ENCODE peak calls at places on chromosomes 5 and 9, in six cellular contexts. V is NCI-H1092; G is sciatic nerve; J is hippocampal formation; P is activated CD4-positive, alpha-beta T cell treated with anti-CD3 and anti-CD28 coated beads, Interleukin-2, amount 50 U/mL, for 1 hour; Y is substantia nigra. K is an unnamed sample.

GRCh38 chr5:157540124-157540523 is 35.5 kb downstream of the ADAM19 start:
- DNase-seq in J (no peak), Y (no peak), V (no peak), G (no peak), P (no peak), K (no peak)

GRCh38 chr9:35871514-35871913 is 1.3 kb upstream of the OR13J1 start:
- DNase-seq in V (no peak), P (no peak), G (no peak), J (no peak), Y (no peak), K (no peak)

GRCh38 chr5:61449756-61450155 is 117.7 kb downstream of the ZSWIM6 start:
- DNase-seq in Y (no peak), J (no peak), V (no peak), P (no peak), G (no peak), K (no peak)

GRCh38 chr9:98536542-98537173 is 172.1 kb downstream of the GABBR2 start:
- DNase-seq in Y (no peak), J (no peak), V (peak; percentile 42), P (no peak), G (no peak), K (no peak)

GRCh38 chr5:56479126-56479525 is 246.0 kb upstream of the ANKRD55 start:
- DNase-seq in V (no peak), Y (no peak), G (no peak), P (no peak), J (no peak), K (no peak)

GRCh38 chr5:167785106-167785505 is 506.3 kb upstream of the WWC1 start:
- DNase-seq in G (no peak), V (no peak), J (peak; percentile 10), P (no peak), Y (no peak), K (no peak)

GRCh38 chr9:5502553-5502952 is 7.8 kb upstream of the PDCD1LG2 start:
- DNase-seq in P (no peak), Y (no peak), V (no peak), G (no peak), J (no peak), K (peak; percentile 69)

GRCh38 chr5:171707441-171707790 is 78.2 kb upstream of the SMIM23 start:
- DNase-seq in Y (no peak), G (no peak), P (no peak), V (no peak), J (no peak), K (no peak)

GRCh38 chr5:129172561-129172960 is 78.0 kb downstream of the ISOC1 start:
- DNase-seq in P (no peak), J (peak; percentile 30), Y (no peak), G (no peak), V (no peak), K (no peak)

GRCh38 chr5:96809898-96810297 is 2.2 kb upstream of the ERAP1 start:
- DNase-seq in Y (no peak), P (peak; percentile 28), V (no peak), G (no peak), J (no peak), K (no peak)

GRCh38 chr9:25678147-25678666 is at the start of gene TUSC1:
- DNase-seq in G (peak; percentile 89), Y (peak; percentile 87), J (peak; percentile 71), V (peak; percentile 79), P (peak; percentile 2), K (peak; percentile 95)

GRCh38 chr9:120713257-120714087 is 798 bp downstream of the MEGF9 start:
- DNase-seq in Y (no peak), P (peak; percentile 7), V (no peak), G (peak; percentile 76), J (no peak), K (peak; percentile 77)

GRCh38 chr5:56054651-56055050 is 59.9 kb upstream of the IL6ST start:
- DNase-seq in P (no peak), G (no peak), Y (no peak), J (no peak), V (no peak), K (no peak)

GRCh38 chr5:3958389-3958788 is 362.8 kb downstream of the IRX1 start:
- DNase-seq in G (no peak), P (no peak), V (no peak), J (no peak), Y (no peak), K (no peak)

GRCh38 chr9:136197372-136197875 is 7.5 kb downstream of the LHX3 start:
- DNase-seq in J (no peak), V (no peak), Y (no peak), G (no peak), P (no peak), K (no peak)

GRCh38 chr5:28017178-28017577 is 978.8 kb upstream of the CDH9 start:
- DNase-seq in G (no peak), P (no peak), V (no peak), J (no peak), Y (no peak), K (no peak)

GRCh38 chr9:84304166-84304565 is 36.4 kb downstream of the SLC28A3 start:
- DNase-seq in G (no peak), Y (no peak), P (no peak), V (no peak), J (no peak), K (no peak)

GRCh38 chr9:136361757-136362449 is 1.6 kb downstream of the DNLZ start:
- DNase-seq in J (no peak), P (no peak), Y (no peak), V (no peak), G (no peak), K (no peak)

GRCh38 chr5:173315495-173316352 is 12.5 kb downstream of the STC2 start:
- DNase-seq in V (peak; percentile 65), G (no peak), J (no peak), P (no peak), Y (no peak), K (peak; percentile 66)

GRCh38 chr5:117103703-117104102 is 529.1 kb upstream of the SEMA6A start:
- DNase-seq in V (peak; percentile 14), G (no peak), J (no peak), P (no peak), Y (no peak), K (no peak)

GRCh38 chr5:459562-460412 is 16.8 kb downstream of the EXOC3 start:
- DNase-seq in V (no peak), Y (no peak), P (no peak), G (peak; percentile 54), J (no peak), K (no peak)

GRCh38 chr9:76342862-76343261 is 51.4 kb downstream of the RFK start:
- DNase-seq in P (no peak), V (no peak), G (no peak), J (no peak), Y (no peak), K (no peak)

GRCh38 chr9:107782381-107782780 is 292.8 kb upstream of the KLF4 start:
- DNase-seq in G (no peak), Y (no peak), J (no peak), P (no peak), V (no peak), K (no peak)

GRCh38 chr5:55104966-55105701 is 2.7 kb downstream of the GZMA start:
- DNase-seq in Y (no peak), G (no peak), P (no peak), V (no peak), J (no peak), K (no peak)

GRCh38 chr5:154648229-154648628 is 106.9 kb upstream of the LARP1 start:
- DNase-seq in P (no peak), Y (no peak), J (no peak), V (no peak), G (no peak), K (peak; percentile 66)

GRCh38 chr5:14742427-14743010 is 78.0 kb downstream of the OTULIN start:
- DNase-seq in J (no peak), G (no peak), P (no peak), Y (no peak), V (no peak), K (no peak)

GRCh38 chr9:77648458-77649108 is 461 bp upstream of the GNA14 start:
- DNase-seq in J (peak; percentile 29), G (peak; percentile 71), P (no peak), V (peak; percentile 41), Y (no peak), K (peak; percentile 92)

GRCh38 chr9:89542461-89543021 is 44.6 kb upstream of the SEMA4D start:
- DNase-seq in P (no peak), J (peak; percentile 92), G (peak; percentile 15), Y (peak; percentile 32), V (no peak), K (no peak)

GRCh38 chr9:6680797-6681146 is 35.2 kb upstream of the GLDC start:
- DNase-seq in P (peak; percentile 48), Y (no peak), G (peak; percentile 82), V (no peak), J (no peak), K (peak; percentile 86)

GRCh38 chr5:35198096-35198495 is 32.2 kb downstream of the PRLR start:
- DNase-seq in P (no peak), V (peak; percentile 41), J (no peak), G (no peak), Y (no peak), K (peak; percentile 93)

GRCh38 chr9:135886147-135886981 is 21.0 kb downstream of the CAMSAP1 start:
- DNase-seq in Y (no peak), J (peak; percentile 13), G (no peak), V (no peak), P (no peak), K (no peak)

K was measured in right cardiac atrium.